ENCODE peak calls at places on chromosomes 2 and 18, in ten cellular contexts. F, I, Z, C, E, D, S, V, L and G are unnamed samples.

GRCh38 chr2:131425191-131426021 is 50.5 kb upstream of the TUBA3D start:
- DNase-seq in I (no peak), D (no peak), S (no peak), E (no peak), F (no peak), L (no peak), C (no peak), Z (no peak), V (no peak), G (no peak)

GRCh38 chr2:83191316-83191715 is 1267.8 kb downstream of the SUCLG1 start:
- DNase-seq in Z (no peak), S (no peak), E (no peak), C (no peak), V (no peak), F (no peak), I (no peak), L (no peak), D (no peak), G (no peak)

GRCh38 chr2:48269126-48269822 is 260.7 kb upstream of the STON1 start:
- DNase-seq in V (no peak), C (no peak), L (no peak), S (no peak), E (no peak), I (no peak), D (no peak), F (no peak), Z (no peak), G (no peak)

GRCh38 chr2:145829931-145830330 is 1310.0 kb upstream of the ZEB2 start:
- DNase-seq in D (no peak), Z (no peak), E (no peak), V (no peak), S (no peak), F (no peak), L (no peak), C (no peak), I (no peak), G (no peak)

GRCh38 chr18:24227976-24228660 is 89.3 kb downstream of the CABYR start:
- DNase-seq in I (no peak), S (peak; percentile 10), E (no peak), C (no peak), F (no peak), V (no peak), D (peak; percentile 83), Z (no peak), L (no peak), G (no peak)

GRCh38 chr18:68956650-68957049 is 158.8 kb downstream of the CCDC102B start:
- DNase-seq in D (no peak), L (no peak), C (no peak), Z (no peak), I (no peak), S (no peak), E (no peak), V (no peak), F (no peak), G (no peak)

GRCh38 chr2:20609995-20610357 is 40.9 kb downstream of the HS1BP3 start:
- DNase-seq in F (no peak), D (no peak), S (no peak), C (no peak), E (no peak), I (no peak), V (peak; percentile 39), Z (no peak), L (no peak), G (no peak)

GRCh38 chr2:38159621-38160020 is 83.7 kb upstream of the CYP1B1 start:
- DNase-seq in S (no peak), F (no peak), D (no peak), V (no peak), C (no peak), I (no peak), L (peak; percentile 43), Z (no peak), E (no peak), G (no peak)

GRCh38 chr2:119721462-119721861 is 38.3 kb upstream of the PTPN4 start:
- DNase-seq in S (no peak), D (no peak), F (no peak), C (no peak), E (peak; percentile 27), I (no peak), L (no peak), V (peak; percentile 33), Z (no peak), G (no peak)

GRCh38 chr2:96241901-96242611 is 23.7 kb downstream of the TMEM127 start:
- DNase-seq in S (peak; percentile 87), C (no peak), I (no peak), L (no peak), F (no peak), E (peak; percentile 52), V (no peak), D (peak; percentile 86), Z (no peak), G (peak; percentile 91)

GRCh38 chr2:174931724-174932123 is 73.5 kb downstream of the CHN1 start:
- DNase-seq in E (no peak), D (peak; percentile 90), C (no peak), I (no peak), S (no peak), V (no peak), F (no peak), L (no peak), Z (no peak), G (no peak)

GRCh38 chr2:235216901-235217300 is 265.1 kb downstream of the SH3BP4 start:
- DNase-seq in L (no peak), V (no peak), S (peak; percentile 72), C (no peak), F (no peak), E (no peak), D (peak; percentile 4), Z (no peak), I (no peak), G (no peak)

GRCh38 chr2:130808482-130809268 is 28.0 kb upstream of the ARHGEF4 start:
- DNase-seq in I (no peak), S (peak; percentile 88), L (no peak), E (no peak), D (no peak), F (no peak), C (no peak), V (no peak), Z (no peak), G (peak; percentile 82)

GRCh38 chr2:201298462-201298861 is 38.1 kb downstream of the CASP8 start:
- DNase-seq in I (no peak), E (no peak), Z (no peak), C (no peak), D (peak; percentile 33), S (no peak), L (no peak), V (no peak), F (no peak), G (no peak)

GRCh38 chr2:84708442-84708841 is 172.4 kb downstream of the TRABD2A start:
- DNase-seq in C (no peak), L (no peak), V (no peak), Z (no peak), I (no peak), D (no peak), E (no peak), F (no peak), S (no peak), G (no peak)

GRCh38 chr2:33673937-33674336 is 74.8 kb upstream of the FAM98A start:
- DNase-seq in E (no peak), D (peak; percentile 25), L (no peak), Z (no peak), I (no peak), F (no peak), V (no peak), S (peak; percentile 23), C (no peak), G (no peak)

GRCh38 chr2:224259831-224260230 is 142.1 kb downstream of the FAM124B start:
- DNase-seq in Z (no peak), S (no peak), F (no peak), C (no peak), L (peak; percentile 54), I (no peak), E (no peak), D (no peak), V (no peak), G (no peak)

GRCh38 chr18:51390695-51391094 is 193.2 kb upstream of the MEX3C start:
- DNase-seq in S (no peak), F (no peak), I (no peak), V (no peak), C (no peak), D (no peak), Z (no peak), E (no peak), L (no peak), G (no peak)
- TF ChIP-seq POLR2A in S (no peak), F (no peak), I (no peak), V (no peak), C (no peak), D (no peak), Z (no peak), E (no peak), L (no peak), G (no peak)

GRCh38 chr2:59196511-59196910 is 955.4 kb upstream of the FANCL start:
- DNase-seq in C (no peak), Z (no peak), I (no peak), V (no peak), D (peak; percentile 15), S (no peak), E (no peak), L (no peak), F (no peak), G (no peak)

GRCh38 chr2:59190518-59190917 is 949.4 kb upstream of the FANCL start:
- DNase-seq in F (no peak), E (no peak), D (no peak), C (no peak), L (no peak), I (no peak), Z (no peak), V (no peak), S (no peak), G (no peak)

GRCh38 chr2:59195851-59196250 is 954.7 kb upstream of the FANCL start:
- DNase-seq in I (no peak), C (no peak), L (no peak), S (no peak), E (no peak), Z (no peak), D (no peak), F (no peak), V (no peak), G (no peak)
- TF ChIP-seq POLR2A in I (no peak), C (no peak), L (no peak), S (no peak), E (no peak), Z (no peak), D (no peak), F (no peak), V (no peak), G (no peak)

GRCh38 chr2:46079996-46080560 is 217.1 kb upstream of the EPAS1 start:
- DNase-seq in D (no peak), F (no peak), I (no peak), C (no peak), E (no peak), L (no peak), S (no peak), V (no peak), Z (no peak), G (no peak)
- TF ChIP-seq POLR2A in D (no peak), F (no peak), I (no peak), C (no peak), E (no peak), L (no peak), S (no peak), V (no peak), Z (no peak), G (no peak)

DNA sequence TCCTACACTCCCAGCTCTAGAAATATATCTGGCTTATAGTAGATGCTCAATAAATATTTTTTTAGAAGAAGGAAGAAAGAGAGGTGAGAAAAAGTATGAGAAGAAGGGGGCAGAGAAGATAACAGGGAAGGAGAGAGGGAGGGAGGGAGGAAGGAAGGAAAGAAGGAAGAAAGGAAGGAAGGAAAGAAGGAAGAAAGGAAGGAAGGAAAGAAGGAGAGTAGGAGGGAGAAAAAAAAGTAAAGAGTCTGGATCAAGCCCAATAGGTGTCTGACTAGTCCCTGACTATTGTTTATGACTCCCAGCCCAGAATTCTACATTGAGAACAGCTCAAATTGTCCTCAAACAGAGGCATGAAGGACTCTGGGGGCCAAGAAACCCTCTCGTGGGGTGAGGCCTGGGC is 83.9 kb downstream of the THNSL2 start:
- DNase-seq in S (no peak), Z (no peak), C (no peak), E (no peak), D (no peak), F (no peak), L (no peak), V (no peak), I (no peak), G (no peak)
- TF ChIP-seq POLR2A in S (no peak), Z (no peak), C (no peak), E (no peak), D (no peak), F (no peak), L (no peak), V (no peak), I (no peak), G (no peak)